ENCODE peak calls at places on chromosomes 11 and 22, in five cellular contexts. K is RWPE1; D is SJSA1; N is CD8-positive, alpha-beta memory T cell; B is adrenal gland. Q is an unnamed sample.

GRCh38 chr11:84922212-84922805 is 704.8 kb downstream of the DLG2 start:
- DNase-seq in D (no peak), N (no peak), K (no peak), B (no peak), Q (no peak)

GRCh38 chr11:131670876-131671275 is 300.5 kb downstream of the NTM start:
- DNase-seq in B (no peak), K (no peak), D (no peak), N (no peak), Q (no peak)

GRCh38 chr22:27716074-27716473 is 85.5 kb downstream of the MN1 start:
- DNase-seq in N (no peak), B (no peak), D (no peak), K (no peak), Q (no peak)

GRCh38 chr11:73009972-73010371 is 132.1 kb downstream of the FCHSD2 start:
- DNase-seq in B (no peak), N (no peak), K (no peak), D (no peak), Q (no peak)

GRCh38 chr11:706957-707816 is 1.2 kb downstream of the EPS8L2 start:
- DNase-seq in K (no peak), B (no peak), D (no peak), N (no peak), Q (no peak)

GRCh38 chr11:5369793-5370192 is 13.8 kb upstream of the OR51M1 start:
- DNase-seq in N (no peak), K (peak), B (no peak), D (peak), Q (no peak)

GRCh38 chr11:125626381-125626950 is 1.5 kb downstream of the CHEK1 start:
- DNase-seq in B (no peak), D (no peak), N (peak), K (no peak), Q (no peak)

GRCh38 chr22:31346733-31347250 is 646 bp upstream of the PATZ1 start:
- DNase-seq in N (peak), K (peak), D (peak), B (peak), Q (peak)

GRCh38 chr11:115963170-115963569 is 459.0 kb upstream of the CADM1 start:
- DNase-seq in K (no peak), D (no peak), N (no peak), B (no peak), Q (no peak)

GRCh38 chr11:12219732-12220131 is 109.3 kb downstream of the MICAL2 start:
- DNase-seq in B (no peak), K (no peak), N (no peak), D (no peak), Q (no peak)

GRCh38 chr11:82924522-82925224 is 23.1 kb downstream of the DDIAS start:
- DNase-seq in K (no peak), B (no peak), N (no peak), D (no peak), Q (no peak)

GRCh38 chr11:127017482-127017881 is 16.9 kb upstream of the KIRREL3 start:
- DNase-seq in D (peak), B (no peak), N (no peak), K (peak), Q (no peak)

GRCh38 chr11:108654994-108655631 is 9.8 kb upstream of the DDX10 start:
- DNase-seq in B (peak), K (peak), N (peak), D (no peak), Q (peak)

GRCh38 chr22:36872084-36872483 is 11.3 kb downstream of the NCF4 start:
- DNase-seq in N (no peak), B (no peak), D (no peak), K (no peak), Q (no peak)
- H3K27ac ChIP-seq in N (no peak), B (no peak), D (no peak), K (no peak), Q (no peak)

GRCh38 chr11:19680824-19681368 is 31.7 kb upstream of the NAV2 start:
- DNase-seq in B (no peak), D (peak), N (no peak), K (no peak), Q (no peak)

GRCh38 chr11:19679952-19680823 is 32.4 kb upstream of the NAV2 start:
- DNase-seq in D (peak), K (peak), N (no peak), B (peak), Q (peak)

GRCh38 chr11:19683862-19684491 is 28.7 kb upstream of the NAV2 start:
- DNase-seq in N (no peak), B (no peak), K (no peak), D (no peak), Q (no peak)

GRCh38 chr11:19686234-19686633 is 26.4 kb upstream of the NAV2 start:
- DNase-seq in B (no peak), K (no peak), N (no peak), D (no peak), Q (no peak)

DNA sequence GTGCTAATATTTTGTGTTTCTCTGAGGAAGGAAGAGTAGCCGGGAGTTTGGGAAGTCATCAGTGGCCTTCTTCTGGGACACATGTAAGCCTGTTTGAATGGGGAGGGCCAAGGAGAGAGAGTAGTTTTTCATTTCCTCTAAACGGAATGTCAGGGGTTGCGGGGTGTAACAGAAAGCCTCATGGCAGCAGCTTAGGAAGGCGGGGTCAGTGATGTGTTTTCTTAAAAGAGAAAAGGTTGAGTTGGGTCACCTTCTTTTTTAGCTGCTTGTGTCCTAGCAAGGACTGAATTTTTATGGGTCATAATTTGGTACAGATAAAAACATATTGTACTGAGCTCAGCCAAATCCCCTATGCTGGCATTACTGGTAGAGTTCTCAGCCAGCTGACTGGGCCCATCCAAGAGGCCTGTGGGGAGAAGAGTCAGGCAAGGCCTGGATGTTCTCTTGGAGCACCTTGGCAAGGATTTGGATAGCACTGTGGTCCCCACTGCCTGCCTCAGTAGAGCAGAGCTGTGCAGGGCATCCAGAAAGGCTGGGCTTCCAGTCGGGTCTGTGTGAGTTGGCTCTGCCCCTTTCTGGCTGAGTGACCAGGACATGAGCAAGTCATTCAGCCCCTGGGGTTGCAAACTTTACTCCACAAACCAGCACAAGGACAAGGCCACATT is 29.4 kb upstream of the NAV2 start:
- DNase-seq in K (no peak), N (no peak), D (no peak), B (peak), Q (no peak)
- H3K27ac ChIP-seq in K (peak), N (no peak), D (no peak), B (peak), Q (peak)

GRCh38 chr11:120432056-120433018 is 79.2 kb upstream of the GRIK4 start:
- DNase-seq in K (peak), N (peak), B (peak), D (peak), Q (no peak)

GRCh38 chr11:120431633-120432032 is 79.9 kb upstream of the GRIK4 start:
- DNase-seq in K (peak), N (no peak), B (no peak), D (no peak), Q (no peak)
- H3K27ac ChIP-seq in K (no peak), N (no peak), B (peak), D (peak), Q (peak)

GRCh38 chr11:35010656-35011055 is 94.2 kb downstream of the PDHX start:
- DNase-seq in N (no peak), K (no peak), B (no peak), D (no peak), Q (no peak)
- H3K27ac ChIP-seq in N (no peak), K (peak), B (no peak), D (no peak), Q (peak)